ENCODE peak calls at places on chromosomes 16 and 17, in ten cellular contexts. A is neural progenitor cell, V is body of pancreas, J is IMR-90, H is cardiac muscle cell, W is heart right ventricle, T is adrenal gland, Q is H1, S is colonic mucosa, F is esophagus muscularis mucosa. Y is an unnamed sample. For H3K9me3, the result is how much of the 10 kb centered on the place peaks cover.

GRCh38 chr16:19589771-19590302 is 34.3 kb downstream of the VPS35L start:
- DNase-seq in F (no peak), T (no peak), Q (no peak), S (no peak), A (no peak), H (no peak), W (no peak), J (peak), V (no peak), Y (no peak)

GRCh38 chr17:4043862-4044261 is 79.6 kb upstream of the ATP2A3 start:
- DNase-seq in V (no peak), J (no peak), T (peak), H (no peak), Q (no peak), A (no peak), F (no peak), S (no peak), W (peak), Y (no peak)

GRCh38 chr16:84379008-84379730 is 10.8 kb downstream of the ATP2C2 start:
- DNase-seq in V (no peak), F (no peak), H (no peak), A (no peak), S (no peak), W (no peak), Q (no peak), J (no peak), T (no peak), Y (no peak)

GRCh38 chr17:38450699-38451029 is 22.4 kb downstream of the ARHGAP23 start:
- DNase-seq in S (no peak), W (no peak), F (no peak), A (no peak), H (no peak), J (no peak), T (no peak), Q (no peak), V (no peak), Y (no peak)

GRCh38 chr17:39058524-39058923 is 91.3 kb upstream of the FBXO47 start:
- DNase-seq in S (no peak), T (no peak), V (no peak), W (no peak), Q (peak), H (no peak), A (no peak), F (no peak), J (no peak), Y (no peak)

GRCh38 chr17:40354191-40355122 is 10.1 kb downstream of the GJD3 start:
- DNase-seq in Q (no peak), T (no peak), J (no peak), V (no peak), W (no peak), H (no peak), S (peak), A (no peak), F (no peak), Y (no peak)

GRCh38 chr16:87240211-87241134 is 76.7 kb downstream of the C16orf95 start:
- DNase-seq in S (peak), F (no peak), H (no peak), J (peak), V (no peak), A (no peak), Q (no peak), W (no peak), T (no peak), Y (no peak)

GRCh38 chr17:27512511-27513346 is 56.5 kb downstream of the KSR1 start:
- DNase-seq in J (peak), W (no peak), Q (no peak), V (no peak), A (no peak), S (no peak), T (no peak), F (no peak), H (no peak), Y (no peak)

GRCh38 chr16:88469615-88470395 is 16.7 kb downstream of the ZFPM1 start:
- DNase-seq in V (no peak), W (no peak), A (no peak), Q (no peak), T (no peak), J (no peak), S (no peak), H (no peak), F (no peak), Y (no peak)

GRCh38 chr16:85554791-85555548 is 58.2 kb upstream of the GSE1 start:
- DNase-seq in F (no peak), W (peak), J (peak), H (peak), V (peak), T (peak), A (peak), Q (no peak), S (peak), Y (peak)

GRCh38 chr17:83118071-83118841 is 38.8 kb downstream of the METRNL start:
- DNase-seq in S (no peak), F (no peak), V (no peak), W (peak), H (no peak), J (no peak), Q (no peak), A (no peak), T (no peak), Y (no peak)

GRCh38 chr16:83458612-83459011 is 349.2 kb upstream of the HSBP1 start:
- DNase-seq in T (no peak), H (no peak), F (no peak), W (no peak), V (no peak), A (no peak), Q (no peak), J (peak), S (no peak), Y (peak)

GRCh38 chr17:63925615-63926014 is 6.5 kb downstream of the CD79B start:
- DNase-seq in H (no peak), A (no peak), F (no peak), V (no peak), Q (no peak), J (no peak), T (no peak), S (no peak), W (no peak), Y (no peak)
- H3K4me3 ChIP-seq in H (no peak), A (no peak), F (no peak), V (no peak), Q (no peak), J (no peak), T (no peak), S (no peak), W (no peak), Y (no peak)

GRCh38 chr16:35142147-35142808 is 1682.9 kb downstream of the TP53TG3F start:
- DNase-seq in A (no peak), F (no peak), V (no peak), H (no peak), S (no peak), Q (no peak), W (no peak), T (no peak), J (no peak), Y (no peak)
- H3K9me3 ChIP-seq in A (under half), F (under half), V (under half), H (under half), S (under half), Q (half or more), W (under half), T (under half), J (under half), Y (under half)

GRCh38 chr17:8154608-8155152 is 2.5 kb upstream of the PER1 start:
- DNase-seq in V (no peak), T (no peak), Q (no peak), A (no peak), J (no peak), W (no peak), H (no peak), S (no peak), F (no peak), Y (no peak)
- H3K4me3 ChIP-seq in V (peak), T (peak), Q (peak), A (peak), J (no peak), W (peak), H (peak), S (peak), F (peak), Y (no peak)

GRCh38 chr16:35605921-35606320 is 2146.5 kb downstream of the TP53TG3F start:
- DNase-seq in F (no peak), T (no peak), W (no peak), V (no peak), A (no peak), J (no peak), Q (no peak), S (no peak), H (no peak), Y (no peak)
- H3K9me3 ChIP-seq in F (under half), T (under half), W (under half), V (under half), A (under half), J (under half), Q (under half), S (under half), H (under half), Y (under half)

GRCh38 chr16:3874242-3874641 is 6.3 kb downstream of the CREBBP start:
- DNase-seq in F (no peak), V (no peak), Q (no peak), J (no peak), T (no peak), S (peak), W (no peak), H (no peak), A (no peak), Y (no peak)

GRCh38 chr16:3876695-3877094 is 3.8 kb downstream of the CREBBP start:
- DNase-seq in H (peak), A (no peak), Q (no peak), J (peak), F (no peak), T (peak), V (no peak), W (no peak), S (no peak), Y (no peak)

GRCh38 chr16:3874794-3875692 is 5.5 kb downstream of the CREBBP start:
- DNase-seq in W (no peak), V (no peak), F (no peak), T (no peak), A (no peak), J (no peak), Q (no peak), H (no peak), S (no peak), Y (no peak)

GRCh38 chr16:3878610-3879009 is 1.9 kb downstream of the CREBBP start:
- DNase-seq in H (no peak), T (no peak), J (peak), F (no peak), V (no peak), S (no peak), Q (no peak), W (no peak), A (no peak), Y (no peak)

DNA sequence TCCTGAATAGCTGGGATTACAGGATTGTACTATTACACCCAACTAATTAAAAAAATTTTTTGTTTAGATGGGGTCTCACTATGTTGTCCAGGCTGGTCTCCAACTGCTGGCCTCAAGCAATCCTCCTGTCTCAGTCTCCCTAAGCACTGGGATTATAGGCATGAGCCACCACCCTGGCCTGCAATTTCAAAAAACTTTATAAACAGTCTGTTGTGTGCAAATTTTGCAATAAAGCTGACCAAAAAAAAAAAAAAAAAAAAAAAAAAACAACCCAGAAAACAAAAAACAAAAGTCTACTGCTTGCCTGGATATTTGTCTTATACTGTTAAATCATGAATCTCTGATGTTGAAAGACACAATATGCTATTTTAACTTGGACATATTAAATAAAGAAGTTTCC is 4.4 kb downstream of the CREBBP start:
- DNase-seq in W (no peak), T (no peak), Q (no peak), H (no peak), V (no peak), S (no peak), F (no peak), A (no peak), J (no peak), Y (no peak)
- H3K4me3 ChIP-seq in W (peak), T (no peak), Q (no peak), H (no peak), V (no peak), S (no peak), F (no peak), A (no peak), J (no peak), Y (no peak)

GRCh38 chr16:3202903-3203539 is 15.0 kb downstream of the OR1F1 start:
- DNase-seq in Q (no peak), F (no peak), S (no peak), V (no peak), J (peak), W (no peak), H (no peak), A (no peak), T (no peak), Y (no peak)
- H3K9me3 ChIP-seq in Q (under half), F (under half), S (under half), V (under half), J (under half), W (under half), H (under half), A (under half), T (under half), Y (under half)

GRCh38 chr17:48722924-48723554 is at the start of gene PRAC2:
- DNase-seq in A (peak), F (no peak), J (no peak), V (no peak), W (no peak), T (no peak), S (peak), Q (peak), H (no peak), Y (peak)
- H3K4me3 ChIP-seq in A (no peak), F (no peak), J (no peak), V (no peak), W (peak), T (no peak), S (peak), Q (no peak), H (no peak), Y (peak)

DNA sequence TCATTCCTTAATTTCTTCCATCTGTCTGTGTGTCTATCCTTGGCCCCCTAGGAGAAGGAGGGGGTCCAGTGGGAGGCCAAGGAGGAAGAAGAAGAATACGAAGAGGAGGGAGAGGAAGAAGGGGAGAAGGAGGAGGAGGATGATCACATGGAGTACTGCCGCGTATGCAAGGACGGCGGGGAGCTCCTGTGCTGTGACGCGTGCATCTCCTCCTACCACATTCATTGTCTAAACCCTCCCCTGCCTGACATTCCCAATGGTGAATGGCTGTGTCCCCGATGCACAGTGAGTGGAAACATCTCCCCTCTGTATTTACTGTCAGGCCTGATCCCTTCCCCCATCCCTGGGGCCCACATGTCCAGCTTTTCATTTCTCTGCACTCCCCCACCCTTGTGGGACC is 6.3 kb downstream of the CHD3 start:
- DNase-seq in T (no peak), S (no peak), F (no peak), H (no peak), V (peak), J (no peak), W (no peak), Q (no peak), A (no peak), Y (no peak)
- H3K9me3 ChIP-seq in T (under half), S (under half), F (under half), H (under half), V (under half), J (under half), W (under half), Q (under half), A (under half), Y (under half)

Y was measured in MG63.